ENCODE peak calls at places on chromosomes 13 and 19, in eight cellular contexts. J is HFFc6, Z is B cell, S is PC-3, Q is cardiac muscle cell, W is dorsolateral prefrontal cortex, B is A549, U is foreskin keratinocyte. F is an unnamed sample.

GRCh38 chr13:98975822-98976261 is 2.0 kb downstream of the DOCK9 start:
- DNase-seq in J (no peak), Z (no peak), S (no peak), Q (peak), W (no peak), B (no peak), U (no peak), F (no peak)

GRCh38 chr19:14957464-14957863 is 16.2 kb downstream of the OR7C2 start:
- DNase-seq in J (no peak), Z (no peak), S (no peak), Q (no peak), W (no peak), B (no peak), U (no peak), F (no peak)

GRCh38 chr19:18543814-18544475 is 572 bp upstream of the FKBP8 start:
- DNase-seq in J (peak), Z (peak), S (peak), Q (peak), W (peak), B (peak), U (no peak), F (peak)

GRCh38 chr19:17469092-17469370 is 1.3 kb upstream of the SLC27A1 start:
- DNase-seq in J (no peak), Z (no peak), S (no peak), Q (no peak), W (no peak), B (no peak), U (no peak), F (no peak)

GRCh38 chr19:535017-535835 is 3.7 kb downstream of the CDC34 start:
- DNase-seq in J (no peak), Z (no peak), S (peak), Q (no peak), W (no peak), B (no peak), U (no peak), F (no peak)

GRCh38 chr19:3175761-3176714 is 2.5 kb upstream of the S1PR4 start:
- DNase-seq in J (peak), Z (peak), S (peak), Q (no peak), W (no peak), B (peak), U (peak), F (peak)

GRCh38 chr19:719081-719512 is 10.4 kb downstream of the PALM start:
- DNase-seq in J (no peak), Z (peak), S (no peak), Q (peak), W (peak), B (no peak), U (no peak), F (no peak)

GRCh38 chr13:110663491-110663890 is 42.4 kb downstream of the CARS2 start:
- DNase-seq in J (no peak), Z (no peak), S (no peak), Q (no peak), W (no peak), B (no peak), U (no peak), F (no peak)

GRCh38 chr19:53034054-53034453 is 10.5 kb upstream of the ERVV-2 start:
- DNase-seq in J (no peak), Z (no peak), S (no peak), Q (no peak), W (no peak), B (no peak), U (no peak), F (no peak)

GRCh38 chr13:40345149-40345514 is 321.3 kb downstream of the FOXO1 start:
- DNase-seq in J (no peak), Z (no peak), S (no peak), Q (no peak), W (no peak), B (no peak), U (no peak), F (no peak)

GRCh38 chr13:29733069-29733700 is 117.2 kb downstream of the UBL3 start:
- DNase-seq in J (peak), Z (no peak), S (no peak), Q (no peak), W (no peak), B (no peak), U (peak), F (no peak)

GRCh38 chr19:30064021-30064699 is 122.1 kb downstream of the URI1 start:
- DNase-seq in J (no peak), Z (peak), S (no peak), Q (no peak), W (peak), B (no peak), U (no peak), F (no peak)

GRCh38 chr19:45076029-45076850 is at the start of gene ZNF296:
- DNase-seq in J (no peak), Z (peak), S (peak), Q (peak), W (no peak), B (peak), U (no peak), F (peak)

DNA sequence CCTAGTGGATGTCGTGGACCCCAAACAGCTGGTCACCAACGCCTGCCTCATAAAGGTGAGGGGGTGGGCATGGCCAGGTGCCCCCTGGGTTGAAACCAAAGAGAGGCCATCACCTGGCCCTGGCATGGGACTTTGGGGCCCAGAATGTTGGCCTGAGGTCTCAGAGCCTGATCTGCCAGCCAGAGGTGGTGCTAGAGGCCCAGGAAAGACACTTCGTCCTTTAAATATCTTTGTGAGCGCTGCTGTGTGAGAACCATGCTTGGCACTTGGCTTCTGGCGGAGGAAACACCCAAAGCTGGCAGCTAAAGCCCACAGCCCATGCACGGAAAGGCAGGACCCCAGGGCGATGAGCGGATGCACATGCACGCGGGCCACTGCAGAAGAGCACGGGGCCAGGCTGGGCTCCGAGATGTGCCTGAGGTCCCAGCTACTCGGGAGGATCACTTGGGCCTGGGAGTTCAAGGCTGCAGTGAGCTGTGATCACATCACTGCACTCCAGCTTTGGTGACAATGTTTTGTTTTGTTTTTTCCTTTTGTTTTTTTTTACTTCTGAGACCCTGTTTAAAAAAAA is 4.3 kb upstream of the ADM5 start:
- DNase-seq in J (no peak), Z (no peak), S (no peak), Q (no peak), W (no peak), B (no peak), U (no peak), F (no peak)
- TF ChIP-seq CTCF in J (no peak), Z (no peak), S (no peak), Q (no peak), W (no peak), B (no peak), U (peak), F (no peak)

GRCh38 chr19:35741216-35741541 is 1.1 kb downstream of the IGFLR1 start:
- DNase-seq in J (no peak), Z (peak), S (no peak), Q (no peak), W (no peak), B (no peak), U (no peak), F (no peak)
- TF ChIP-seq CTCF in J (no peak), Z (no peak), S (no peak), Q (no peak), W (peak), B (no peak), U (no peak), F (no peak)

GRCh38 chr13:79307433-79307861 is 98.6 kb downstream of the RBM26 start:
- DNase-seq in J (no peak), Z (no peak), S (no peak), Q (no peak), W (no peak), B (peak), U (peak), F (no peak)
- TF ChIP-seq CTCF in J (no peak), Z (no peak), S (no peak), Q (no peak), W (no peak), B (no peak), U (no peak), F (no peak)

GRCh38 chr19:21749090-21749489 is 18.3 kb downstream of the ZNF100 start:
- DNase-seq in J (no peak), Z (no peak), S (no peak), Q (peak), W (no peak), B (no peak), U (no peak), F (no peak)
- TF ChIP-seq CTCF in J (no peak), Z (no peak), S (no peak), Q (no peak), W (no peak), B (no peak), U (no peak), F (no peak)

F was measured in RWPE1.